ENCODE peak calls at places on chromosomes 6 and 20, in ten cellular contexts. A is occipital lobe, D is activated T-cell treated with anti-CD3 and anti-CD28 coated beads for 1 hour, U is MV-4-11, Y is SJSA1, Q is HTR-8/SVneo, S is NCI-H1694 treated with DMSO at 0.1 percent for 48 hours, K is fibroblast of the aortic adventitia, T is GM04504, O is cardiac fibroblast. N is an unnamed sample.

GRCh38 chr6:141242957-141243356 is 889.8 kb upstream of the GJE1 start:
- DNase-seq in A (no peak), D (no peak), U (no peak), Y (no peak), Q (no peak), S (no peak), K (no peak), T (no peak), O (no peak), N (no peak)

GRCh38 chr6:73648166-73648565 is 5.6 kb downstream of the SLC17A5 start:
- DNase-seq in A (no peak), D (no peak), U (no peak), Y (no peak), Q (no peak), S (no peak), K (peak), T (no peak), O (peak), N (no peak)

GRCh38 chr20:34083137-34083536 is 28.9 kb downstream of the EIF2S2 start:
- DNase-seq in A (no peak), D (no peak), U (no peak), Y (peak), Q (no peak), S (no peak), K (peak), T (peak), O (peak), N (peak)

GRCh38 chr20:14189794-14190402 is 147.5 kb downstream of the FLRT3 start:
- DNase-seq in A (no peak), D (no peak), U (peak), Y (no peak), Q (no peak), S (peak), K (peak), T (peak), O (peak), N (no peak)

GRCh38 chr20:50969416-50969815 is 10.8 kb downstream of the MOCS3 start:
- DNase-seq in A (no peak), D (no peak), U (no peak), Y (no peak), Q (no peak), S (no peak), K (no peak), T (no peak), O (no peak), N (no peak)

GRCh38 chr6:106820412-106820852 is 154.1 kb downstream of the CD24 start:
- DNase-seq in A (no peak), D (no peak), U (peak), Y (peak), Q (peak), S (no peak), K (peak), T (peak), O (no peak), N (no peak)

GRCh38 chr6:36386495-36387439 is 702 bp downstream of the ETV7 start:
- DNase-seq in A (no peak), D (peak), U (peak), Y (peak), Q (peak), S (no peak), K (peak), T (peak), O (peak), N (peak)

GRCh38 chr6:63859520-63859919 is 223.9 kb downstream of the PHF3 start:
- DNase-seq in A (no peak), D (no peak), U (peak), Y (no peak), Q (no peak), S (no peak), K (no peak), T (no peak), O (peak), N (no peak)